ENCODE peak calls at places on chromosome 13, in four cellular contexts. K is upper lobe of left lung, O is ascending aorta, N is IMR-90. Z is an unnamed sample. For H3K4me1, the result is how much of the 10 kb centered on the place peaks cover.

GRCh38 chr13:28204690-28205443 is 66.5 kb downstream of the PAN3 start:
- DNase-seq in O (no peak), N (no peak), K (no peak), Z (no peak)

GRCh38 chr13:113762538-113762937 is 3.5 kb downstream of the TMEM255B start:
- DNase-seq in K (no peak), N (no peak), O (no peak), Z (no peak)

GRCh38 chr13:46553886-46554855 is 1.2 kb downstream of the LRCH1 start:
- DNase-seq in K (peak), N (peak), O (peak), Z (peak)

GRCh38 chr13:95784161-95784880 is 107.4 kb downstream of the DNAJC3 start:
- DNase-seq in O (no peak), K (no peak), N (peak), Z (peak)

GRCh38 chr13:87003265-87003664 is 667.9 kb upstream of the SLITRK5 start:
- DNase-seq in K (no peak), O (no peak), N (peak), Z (no peak)

GRCh38 chr13:23695711-23696512 is 125.7 kb downstream of the TNFRSF19 start:
- DNase-seq in K (no peak), O (no peak), N (no peak), Z (no peak)

GRCh38 chr13:28423010-28423409 is 71.9 kb downstream of the FLT1 start:
- DNase-seq in O (peak), K (peak), N (no peak), Z (no peak)

GRCh38 chr13:57874530-57874929 is 243.0 kb downstream of the PCDH17 start:
- DNase-seq in O (no peak), K (no peak), N (no peak), Z (no peak)

GRCh38 chr13:113991191-113991669 is 17.4 kb upstream of the C13orf46 start:
- DNase-seq in O (no peak), K (no peak), N (no peak), Z (no peak)

DNA sequence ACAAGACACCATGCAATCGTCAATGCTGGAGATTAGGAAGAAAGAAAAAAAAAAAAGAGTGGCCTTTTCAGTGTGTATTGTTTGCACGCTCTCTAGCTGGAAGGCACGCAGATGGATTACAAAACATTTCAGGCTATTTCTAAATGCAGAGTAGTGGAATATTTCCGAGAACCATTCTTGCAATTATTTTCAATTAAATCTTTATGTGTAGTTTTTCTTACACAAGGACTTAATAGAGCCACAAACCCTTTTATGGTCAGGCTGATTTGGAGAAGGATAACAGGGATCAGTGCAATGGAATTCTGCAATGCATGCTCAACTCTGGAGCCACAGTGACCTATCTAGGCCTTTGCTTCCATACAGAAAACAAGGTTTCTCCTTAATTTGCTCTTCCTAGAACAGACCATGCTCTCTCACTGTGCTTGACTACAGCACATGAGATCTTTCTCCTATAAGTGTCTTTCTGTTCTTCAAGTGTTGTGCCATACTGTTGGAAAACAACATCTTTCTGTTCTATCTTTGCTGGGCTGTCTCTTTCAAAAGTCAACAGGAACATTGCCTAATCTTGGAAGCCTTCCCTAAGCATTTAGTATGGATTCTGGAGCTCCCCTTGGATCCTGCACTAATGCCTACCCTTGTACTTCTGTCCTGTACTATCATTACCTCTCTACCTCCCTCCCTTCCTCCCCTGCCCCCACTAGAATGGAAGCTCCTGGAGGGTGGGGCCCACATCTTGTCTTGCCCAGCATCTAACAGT is 26.9 kb downstream of the STARD13 start:
- DNase-seq in N (peak), K (no peak), O (no peak), Z (no peak)
- H3K27ac ChIP-seq in N (peak), K (peak), O (peak), Z (no peak)

DNA sequence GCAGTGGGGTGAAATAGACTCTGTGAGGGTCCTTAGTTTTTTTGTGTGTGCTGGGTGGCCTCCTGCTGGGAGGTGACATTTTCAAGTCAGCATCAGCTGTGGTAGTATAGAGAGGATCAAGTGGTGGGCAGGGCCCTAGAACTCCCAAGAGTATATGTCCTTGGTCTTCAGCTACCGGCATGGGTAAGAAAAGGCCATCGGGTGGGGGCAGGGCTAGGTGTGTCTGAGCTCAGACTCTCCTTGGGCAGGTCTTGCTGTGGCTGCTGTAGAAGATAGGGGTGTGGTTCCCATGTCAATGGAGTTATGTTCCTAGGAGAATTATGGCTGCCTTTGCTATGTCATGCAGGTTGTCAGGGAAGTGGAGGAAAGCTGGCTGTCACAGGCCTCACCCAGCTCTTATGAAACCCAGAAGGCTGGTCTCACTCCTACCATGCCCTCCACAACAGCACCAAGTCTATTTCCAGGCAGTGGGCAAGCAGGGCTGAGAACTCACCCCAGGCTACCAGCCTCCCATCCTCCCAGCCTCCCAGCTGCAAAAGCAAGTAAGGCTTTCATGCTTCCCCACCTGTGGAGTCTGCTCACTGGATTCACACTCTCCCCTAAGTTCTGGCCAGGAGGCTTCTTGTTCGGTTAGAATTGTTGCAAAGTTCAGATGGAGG is 130.6 kb upstream of the SOX1 start:
- DNase-seq in N (no peak), K (peak), O (no peak), Z (no peak)
- TF ChIP-seq CTCF in N (no peak), K (no peak), O (no peak), Z (no peak)

GRCh38 chr13:97279913-97280312 is 57.8 kb downstream of the MBNL2 start:
- DNase-seq in N (peak), O (no peak), K (no peak), Z (no peak)
- H3K4me1 ChIP-seq in N (under half), O (under half), K (under half), Z (half or more)

GRCh38 chr13:35743165-35743564 is 266.7 kb upstream of the MAB21L1 start:
- DNase-seq in O (no peak), N (no peak), K (no peak), Z (no peak)

GRCh38 chr13:35744566-35745203 is 268.2 kb upstream of the MAB21L1 start:
- DNase-seq in O (no peak), N (peak), K (no peak), Z (no peak)

GRCh38 chr13:35744144-35744543 is 267.7 kb upstream of the MAB21L1 start:
- DNase-seq in O (no peak), K (no peak), N (no peak), Z (no peak)

GRCh38 chr13:35736876-35737275 is 260.4 kb upstream of the MAB21L1 start:
- DNase-seq in O (no peak), K (no peak), N (no peak), Z (no peak)

GRCh38 chr13:35741657-35742056 is 265.2 kb upstream of the MAB21L1 start:
- DNase-seq in O (no peak), K (no peak), N (no peak), Z (no peak)
- H3K27ac ChIP-seq in O (no peak), K (no peak), N (no peak), Z (no peak)

DNA sequence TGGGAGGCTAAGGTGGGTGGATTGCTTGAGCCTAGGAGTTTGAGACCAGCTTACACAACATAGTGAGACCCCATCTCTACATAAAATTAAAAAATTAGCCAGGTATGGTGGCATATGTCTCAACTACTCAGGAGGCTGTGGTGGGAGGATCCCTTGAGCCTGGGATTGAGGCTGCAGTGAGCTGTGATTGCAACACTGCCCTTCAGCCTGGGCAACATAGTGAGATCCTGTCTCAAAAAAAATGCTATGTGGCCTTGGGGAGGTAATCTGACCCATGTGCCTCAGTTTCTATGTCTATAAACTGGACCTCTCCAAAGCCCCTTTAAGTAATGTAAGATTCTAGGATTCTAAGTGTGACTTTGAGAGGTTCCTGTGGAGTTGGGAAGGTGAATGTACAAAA is 25.2 kb downstream of the ARL11 start:
- DNase-seq in O (no peak), N (no peak), K (no peak), Z (no peak)
- TF ChIP-seq CTCF in O (no peak), N (no peak), K (no peak), Z (no peak)

DNA sequence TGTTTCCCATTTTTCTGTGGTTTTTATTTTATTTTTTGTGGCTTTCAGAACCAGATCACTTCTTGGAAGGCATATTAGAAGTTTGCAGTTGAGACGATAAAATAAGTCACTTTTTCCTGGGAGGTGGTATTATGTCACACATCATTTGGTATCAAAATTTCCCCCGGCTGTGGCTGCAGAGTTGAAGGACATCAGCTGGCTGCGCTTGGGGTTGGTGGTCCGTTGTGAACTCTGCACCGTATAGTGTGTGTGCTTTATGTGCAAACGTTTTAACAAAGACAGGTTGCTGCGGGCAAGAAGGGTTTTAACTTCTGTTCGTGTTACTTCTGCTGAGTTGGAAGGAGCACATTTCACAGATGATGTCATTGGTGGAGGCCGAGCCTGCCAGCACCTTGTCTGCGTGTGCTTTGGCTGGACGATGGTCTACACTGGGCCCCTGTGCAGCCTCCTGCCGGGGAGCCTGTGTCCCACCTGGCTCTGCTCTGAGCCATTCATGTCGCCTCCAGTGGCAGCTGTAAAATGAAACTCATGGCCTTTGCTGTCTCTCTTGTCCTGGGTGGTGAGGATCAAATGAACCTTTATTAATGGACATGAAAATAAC is 9.6 kb downstream of the ATP11A start:
- DNase-seq in N (no peak), K (no peak), O (no peak), Z (no peak)
- H3K4me1 ChIP-seq in N (under half), K (under half), O (under half), Z (under half)

GRCh38 chr13:40159736-40160135 is 504.3 kb downstream of the COG6 start:
- DNase-seq in K (no peak), O (no peak), N (no peak), Z (no peak)
- H3K27ac ChIP-seq in K (no peak), O (no peak), N (no peak), Z (no peak)

GRCh38 chr13:26658972-26659371 is 101.5 kb downstream of the WASF3 start:
- DNase-seq in O (no peak), N (no peak), K (no peak), Z (no peak)

GRCh38 chr13:26653842-26654241 is 96.4 kb downstream of the WASF3 start:
- DNase-seq in O (no peak), N (no peak), K (no peak), Z (no peak)

GRCh38 chr13:26658491-26658890 is 101.0 kb downstream of the WASF3 start:
- DNase-seq in K (no peak), O (no peak), N (no peak), Z (no peak)

GRCh38 chr13:26660185-26660584 is 100.4 kb downstream of the GPR12 start:
- DNase-seq in N (no peak), K (no peak), O (no peak), Z (no peak)

GRCh38 chr13:26656919-26657318 is 99.4 kb downstream of the WASF3 start:
- DNase-seq in K (no peak), O (no peak), N (peak), Z (peak)
- TF ChIP-seq CTCF in K (no peak), O (no peak), N (peak), Z (peak)

GRCh38 chr13:39329182-39329639 is 273.8 kb downstream of the LHFPL6 start:
- DNase-seq in O (no peak), K (no peak), N (no peak), Z (no peak)
- H3K4me1 ChIP-seq in O (under half), K (under half), N (under half), Z (under half)

GRCh38 chr13:110627761-110628476 is 12.6 kb downstream of the NAXD start:
- DNase-seq in N (no peak), K (no peak), O (no peak), Z (no peak)
- H3K27ac ChIP-seq in N (no peak), K (no peak), O (no peak), Z (no peak)